ENCODE peak calls at places on chromosomes 6 and 20, in ten cellular contexts. One of them, this sample, is unnamed. For H3K4me1, the result is how much of the 10 kb centered on the place peaks cover.

GRCh38 chr20:5864873-5865582 is 85.3 kb downstream of the TRMT6 start:
- DNase-seq in foreskin keratinocyte: peak
- DNase-seq in body of pancreas: peak
- DNase-seq in heart left ventricle: no peak
- DNase-seq in endodermal cell: no peak
- DNase-seq in thoracic aorta: no peak
- DNase-seq in IMR-90: peak
- DNase-seq in ovary: peak
- DNase-seq in small intestine: peak
- DNase-seq in astrocyte: peak
- DNase-seq in this sample: no peak

GRCh38 chr6:751765-752164 is 58.8 kb upstream of the EXOC2 start:
- DNase-seq in foreskin keratinocyte: no peak
- DNase-seq in body of pancreas: no peak
- DNase-seq in heart left ventricle: no peak
- DNase-seq in endodermal cell: no peak
- DNase-seq in thoracic aorta: no peak
- DNase-seq in IMR-90: no peak
- DNase-seq in ovary: no peak
- DNase-seq in small intestine: no peak
- DNase-seq in astrocyte: no peak
- DNase-seq in this sample: no peak

GRCh38 chr6:32168807-32169206 is 4.4 kb downstream of the EGFL8 start:
- DNase-seq in foreskin keratinocyte: no peak
- DNase-seq in body of pancreas: no peak
- DNase-seq in heart left ventricle: no peak
- DNase-seq in endodermal cell: no peak
- DNase-seq in thoracic aorta: no peak
- DNase-seq in IMR-90: peak
- DNase-seq in ovary: peak
- DNase-seq in small intestine: no peak
- DNase-seq in astrocyte: no peak
- DNase-seq in this sample: no peak

GRCh38 chr6:90701146-90701781 is 114.4 kb upstream of the MAP3K7 start:
- DNase-seq in foreskin keratinocyte: no peak
- DNase-seq in body of pancreas: no peak
- DNase-seq in heart left ventricle: no peak
- DNase-seq in endodermal cell: peak
- DNase-seq in thoracic aorta: no peak
- DNase-seq in IMR-90: no peak
- DNase-seq in ovary: no peak
- DNase-seq in small intestine: no peak
- DNase-seq in astrocyte: no peak
- DNase-seq in this sample: no peak

GRCh38 chr20:63009988-63010769 is 3.4 kb upstream of the BHLHE23 start:
- DNase-seq in foreskin keratinocyte: no peak
- DNase-seq in body of pancreas: no peak
- DNase-seq in heart left ventricle: no peak
- DNase-seq in endodermal cell: peak
- DNase-seq in thoracic aorta: no peak
- DNase-seq in IMR-90: peak
- DNase-seq in ovary: no peak
- DNase-seq in small intestine: peak
- DNase-seq in astrocyte: peak
- DNase-seq in this sample: peak

GRCh38 chr20:24483435-24484080 is 14.1 kb downstream of the SYNDIG1 start:
- DNase-seq in foreskin keratinocyte: no peak
- DNase-seq in body of pancreas: no peak
- DNase-seq in heart left ventricle: no peak
- DNase-seq in endodermal cell: no peak
- DNase-seq in thoracic aorta: no peak
- DNase-seq in IMR-90: no peak
- DNase-seq in ovary: no peak
- DNase-seq in small intestine: no peak
- DNase-seq in astrocyte: no peak
- DNase-seq in this sample: no peak

GRCh38 chr20:6908673-6909072 is 141.2 kb downstream of the BMP2 start:
- DNase-seq in foreskin keratinocyte: peak
- DNase-seq in body of pancreas: no peak
- DNase-seq in heart left ventricle: no peak
- DNase-seq in endodermal cell: peak
- DNase-seq in thoracic aorta: no peak
- DNase-seq in IMR-90: no peak
- DNase-seq in ovary: no peak
- DNase-seq in small intestine: no peak
- DNase-seq in astrocyte: no peak
- DNase-seq in this sample: no peak

GRCh38 chr20:51611625-51611890 is 69.0 kb upstream of the NFATC2 start:
- DNase-seq in foreskin keratinocyte: no peak
- DNase-seq in body of pancreas: no peak
- DNase-seq in heart left ventricle: no peak
- DNase-seq in endodermal cell: no peak
- DNase-seq in thoracic aorta: no peak
- DNase-seq in IMR-90: no peak
- DNase-seq in ovary: no peak
- DNase-seq in small intestine: no peak
- DNase-seq in astrocyte: no peak
- DNase-seq in this sample: no peak

GRCh38 chr20:33868571-33868970 is 57.4 kb downstream of the CHMP4B start:
- DNase-seq in foreskin keratinocyte: no peak
- DNase-seq in body of pancreas: no peak
- DNase-seq in heart left ventricle: no peak
- DNase-seq in endodermal cell: no peak
- DNase-seq in thoracic aorta: no peak
- DNase-seq in IMR-90: no peak
- DNase-seq in ovary: no peak
- DNase-seq in small intestine: no peak
- DNase-seq in astrocyte: no peak
- DNase-seq in this sample: no peak

GRCh38 chr20:62242196-62242595 is 3.9 kb downstream of the OSBPL2 start:
- DNase-seq in foreskin keratinocyte: no peak
- DNase-seq in body of pancreas: no peak
- DNase-seq in heart left ventricle: no peak
- DNase-seq in endodermal cell: no peak
- DNase-seq in thoracic aorta: no peak
- DNase-seq in IMR-90: no peak
- DNase-seq in ovary: no peak
- DNase-seq in small intestine: no peak
- DNase-seq in astrocyte: no peak
- DNase-seq in this sample: no peak

GRCh38 chr6:43916091-43916923 is 146.3 kb downstream of the VEGFA start:
- DNase-seq in foreskin keratinocyte: no peak
- DNase-seq in body of pancreas: no peak
- DNase-seq in heart left ventricle: no peak
- DNase-seq in endodermal cell: no peak
- DNase-seq in thoracic aorta: no peak
- DNase-seq in IMR-90: peak
- DNase-seq in ovary: no peak
- DNase-seq in small intestine: peak
- DNase-seq in astrocyte: peak
- DNase-seq in this sample: no peak

GRCh38 chr6:7486951-7487350 is 54.5 kb upstream of the DSP start:
- DNase-seq in foreskin keratinocyte: no peak
- DNase-seq in body of pancreas: no peak
- DNase-seq in heart left ventricle: no peak
- DNase-seq in endodermal cell: no peak
- DNase-seq in thoracic aorta: no peak
- DNase-seq in IMR-90: no peak
- DNase-seq in ovary: no peak
- DNase-seq in small intestine: no peak
- DNase-seq in astrocyte: no peak
- DNase-seq in this sample: no peak

GRCh38 chr20:64080013-64080812 is at the start of gene OPRL1:
- DNase-seq in foreskin keratinocyte: no peak
- DNase-seq in body of pancreas: no peak
- DNase-seq in heart left ventricle: no peak
- DNase-seq in endodermal cell: no peak
- DNase-seq in thoracic aorta: no peak
- DNase-seq in IMR-90: no peak
- DNase-seq in ovary: no peak
- DNase-seq in small intestine: peak
- DNase-seq in astrocyte: no peak
- DNase-seq in this sample: no peak
- H3K27ac ChIP-seq in foreskin keratinocyte: peak
- H3K27ac ChIP-seq in body of pancreas: peak
- H3K27ac ChIP-seq in heart left ventricle: peak
- H3K27ac ChIP-seq in endodermal cell: no peak
- H3K27ac ChIP-seq in thoracic aorta: peak
- H3K27ac ChIP-seq in IMR-90: peak
- H3K27ac ChIP-seq in ovary: peak
- H3K27ac ChIP-seq in small intestine: peak
- H3K27ac ChIP-seq in astrocyte: no peak
- H3K27ac ChIP-seq in this sample: peak

DNA sequence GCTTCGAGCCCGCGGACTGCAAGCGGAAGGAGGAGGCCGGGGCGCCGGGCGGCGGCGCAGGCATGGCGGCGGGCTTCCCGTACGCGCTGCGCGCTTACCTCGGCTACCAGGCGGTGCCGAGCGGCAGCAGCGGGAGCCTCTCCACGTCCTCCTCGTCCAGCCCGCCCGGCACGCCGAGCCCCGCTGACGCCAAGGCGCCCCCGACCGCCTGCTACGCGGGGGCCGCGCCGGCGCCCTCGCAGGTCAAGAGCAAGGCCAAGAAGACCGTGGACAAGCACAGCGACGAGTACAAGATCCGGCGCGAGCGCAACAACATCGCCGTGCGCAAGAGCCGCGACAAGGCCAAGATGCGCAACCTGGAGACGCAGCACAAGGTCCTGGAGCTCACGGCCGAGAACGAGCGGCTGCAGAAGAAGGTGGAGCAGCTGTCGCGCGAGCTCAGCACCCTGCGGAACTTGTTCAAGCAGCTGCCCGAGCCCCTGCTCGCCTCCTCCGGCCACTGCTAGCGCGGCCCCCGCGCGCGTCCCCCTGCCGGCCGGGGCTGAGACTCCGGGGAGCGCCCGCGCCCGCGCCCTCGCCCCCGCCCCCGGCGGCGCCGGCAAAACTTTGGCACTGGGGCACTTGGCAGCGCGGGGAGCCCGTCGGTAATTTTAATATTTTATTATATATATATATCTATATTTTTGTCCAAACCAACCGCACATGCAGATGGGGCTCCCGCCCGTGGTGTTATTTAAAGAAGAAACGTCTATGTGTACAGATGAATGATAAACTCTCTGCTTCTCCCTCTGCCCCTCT is 1.1 kb downstream of the CEBPB start:
- DNase-seq in foreskin keratinocyte: no peak
- DNase-seq in body of pancreas: peak
- DNase-seq in heart left ventricle: peak
- DNase-seq in endodermal cell: peak
- DNase-seq in thoracic aorta: no peak
- DNase-seq in IMR-90: peak
- DNase-seq in ovary: peak
- DNase-seq in small intestine: peak
- DNase-seq in astrocyte: peak
- DNase-seq in this sample: peak
- H3K4me1 ChIP-seq in foreskin keratinocyte: under half
- H3K4me1 ChIP-seq in body of pancreas: under half
- H3K4me1 ChIP-seq in heart left ventricle: under half
- H3K4me1 ChIP-seq in endodermal cell: under half
- H3K4me1 ChIP-seq in thoracic aorta: under half
- H3K4me1 ChIP-seq in IMR-90: under half
- H3K4me1 ChIP-seq in ovary: under half
- H3K4me1 ChIP-seq in small intestine: under half
- H3K4me1 ChIP-seq in astrocyte: under half
- H3K4me1 ChIP-seq in this sample: under half

DNA sequence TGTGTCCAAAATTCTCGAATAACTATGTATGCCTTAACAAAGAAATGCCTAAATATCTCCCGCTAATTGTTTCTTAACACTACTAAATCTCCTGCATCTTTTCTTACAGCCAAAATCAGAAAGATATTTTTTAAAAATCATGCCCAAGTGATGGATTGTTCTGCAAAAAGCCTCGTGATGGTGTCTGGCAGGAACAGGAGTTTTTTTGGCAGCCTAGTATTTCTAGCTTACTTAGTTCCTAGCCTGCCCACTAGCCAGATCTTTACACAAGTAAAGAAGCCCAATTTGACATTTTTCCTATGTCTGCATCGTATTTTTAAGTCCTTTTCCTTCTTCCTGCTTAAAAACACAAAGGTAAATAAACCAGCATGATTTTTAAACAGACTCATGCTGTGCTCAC is 31.5 kb downstream of the SLC2A12 start:
- DNase-seq in foreskin keratinocyte: no peak
- DNase-seq in body of pancreas: no peak
- DNase-seq in heart left ventricle: no peak
- DNase-seq in endodermal cell: no peak
- DNase-seq in thoracic aorta: no peak
- DNase-seq in IMR-90: no peak
- DNase-seq in ovary: no peak
- DNase-seq in small intestine: no peak
- DNase-seq in astrocyte: no peak
- DNase-seq in this sample: no peak
- H3K27ac ChIP-seq in foreskin keratinocyte: no peak
- H3K27ac ChIP-seq in body of pancreas: no peak
- H3K27ac ChIP-seq in heart left ventricle: no peak
- H3K27ac ChIP-seq in endodermal cell: no peak
- H3K27ac ChIP-seq in thoracic aorta: peak
- H3K27ac ChIP-seq in IMR-90: no peak
- H3K27ac ChIP-seq in ovary: no peak
- H3K27ac ChIP-seq in small intestine: no peak
- H3K27ac ChIP-seq in astrocyte: no peak
- H3K27ac ChIP-seq in this sample: peak

DNA sequence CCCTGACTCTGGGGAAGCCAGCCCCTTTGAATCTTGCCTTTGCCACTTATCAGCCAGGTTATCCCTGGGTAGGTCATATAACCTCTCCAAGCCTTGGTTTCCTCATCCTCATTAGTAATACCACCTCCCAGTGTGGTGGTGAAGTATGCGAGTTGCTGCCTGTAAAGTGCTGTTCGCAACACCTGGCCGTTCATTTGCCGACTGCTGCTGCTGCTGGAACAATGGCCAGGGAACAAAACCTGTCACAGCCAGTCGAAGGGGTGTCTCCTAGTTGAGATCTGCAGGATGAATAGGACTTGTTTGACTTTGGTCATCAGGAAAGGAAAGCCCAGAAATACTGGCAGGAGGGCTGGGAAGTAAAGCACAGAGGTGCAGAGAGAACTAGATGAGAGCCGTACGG is 6.1 kb downstream of the MANBAL start:
- DNase-seq in foreskin keratinocyte: peak
- DNase-seq in body of pancreas: no peak
- DNase-seq in heart left ventricle: no peak
- DNase-seq in endodermal cell: no peak
- DNase-seq in thoracic aorta: no peak
- DNase-seq in IMR-90: no peak
- DNase-seq in ovary: no peak
- DNase-seq in small intestine: peak
- DNase-seq in astrocyte: peak
- DNase-seq in this sample: no peak
- H3K4me1 ChIP-seq in foreskin keratinocyte: under half
- H3K4me1 ChIP-seq in body of pancreas: half or more
- H3K4me1 ChIP-seq in heart left ventricle: under half
- H3K4me1 ChIP-seq in endodermal cell: under half
- H3K4me1 ChIP-seq in thoracic aorta: under half
- H3K4me1 ChIP-seq in IMR-90: under half
- H3K4me1 ChIP-seq in ovary: under half
- H3K4me1 ChIP-seq in small intestine: under half
- H3K4me1 ChIP-seq in astrocyte: under half
- H3K4me1 ChIP-seq in this sample: under half

DNA sequence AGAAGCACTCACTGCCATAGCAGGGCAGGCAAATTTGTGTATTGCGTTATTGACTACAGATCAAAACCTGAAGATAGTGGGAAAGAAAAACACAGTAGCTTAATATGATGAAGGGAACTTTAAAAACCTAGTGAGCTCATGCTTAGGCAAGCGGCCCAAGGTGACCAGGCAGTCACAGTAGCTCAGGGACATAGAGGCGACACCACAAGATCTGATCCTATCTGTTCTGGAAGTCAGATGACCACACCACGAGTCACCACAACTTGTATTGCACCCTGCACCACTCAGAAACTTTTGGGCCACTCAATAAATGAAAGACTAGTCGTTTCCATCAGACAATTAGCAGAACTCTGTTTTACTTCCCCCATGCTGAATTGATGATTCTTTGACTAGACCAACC is 4.9 kb downstream of the CLIC5 start:
- DNase-seq in foreskin keratinocyte: no peak
- DNase-seq in body of pancreas: no peak
- DNase-seq in heart left ventricle: peak
- DNase-seq in endodermal cell: no peak
- DNase-seq in thoracic aorta: no peak
- DNase-seq in IMR-90: no peak
- DNase-seq in ovary: no peak
- DNase-seq in small intestine: no peak
- DNase-seq in astrocyte: no peak
- DNase-seq in this sample: peak
- H3K27ac ChIP-seq in foreskin keratinocyte: no peak
- H3K27ac ChIP-seq in body of pancreas: no peak
- H3K27ac ChIP-seq in heart left ventricle: peak
- H3K27ac ChIP-seq in endodermal cell: no peak
- H3K27ac ChIP-seq in thoracic aorta: no peak
- H3K27ac ChIP-seq in IMR-90: no peak
- H3K27ac ChIP-seq in ovary: no peak
- H3K27ac ChIP-seq in small intestine: peak
- H3K27ac ChIP-seq in astrocyte: no peak
- H3K27ac ChIP-seq in this sample: peak

This sample was measured in transverse colon.